ENCODE peak calls at places on chromosomes 7 and 10, in ten cellular contexts. One of them, this sample, is unnamed.

GRCh38 chr10:102642553-102643345 is 1.5 kb upstream of the TRIM8 start:
- DNase-seq in tibial nerve: peak
- DNase-seq in GM06990: peak
- DNase-seq in OCI-LY7: peak
- DNase-seq in sigmoid colon: peak
- DNase-seq in fibroblast of lung: peak
- DNase-seq in heart right ventricle: peak
- DNase-seq in pancreas: peak
- DNase-seq in CD8-positive, alpha-beta T cell: peak
- DNase-seq in neural progenitor cell: peak
- DNase-seq in this sample: no peak

GRCh38 chr7:26439502-26440252 is 148.0 kb downstream of the SNX10 start:
- DNase-seq in tibial nerve: no peak
- DNase-seq in GM06990: no peak
- DNase-seq in OCI-LY7: no peak
- DNase-seq in sigmoid colon: no peak
- DNase-seq in fibroblast of lung: no peak
- DNase-seq in heart right ventricle: no peak
- DNase-seq in pancreas: no peak
- DNase-seq in CD8-positive, alpha-beta T cell: no peak
- DNase-seq in neural progenitor cell: peak
- DNase-seq in this sample: no peak

GRCh38 chr7:7703427-7703826 is 15.0 kb downstream of the RPA3 start:
- DNase-seq in tibial nerve: no peak
- DNase-seq in GM06990: no peak
- DNase-seq in OCI-LY7: no peak
- DNase-seq in sigmoid colon: no peak
- DNase-seq in fibroblast of lung: no peak
- DNase-seq in heart right ventricle: no peak
- DNase-seq in pancreas: no peak
- DNase-seq in CD8-positive, alpha-beta T cell: no peak
- DNase-seq in neural progenitor cell: no peak
- DNase-seq in this sample: no peak

GRCh38 chr7:145534301-145534700 is 582.3 kb upstream of the CNTNAP2 start:
- DNase-seq in tibial nerve: no peak
- DNase-seq in GM06990: no peak
- DNase-seq in OCI-LY7: no peak
- DNase-seq in sigmoid colon: no peak
- DNase-seq in fibroblast of lung: no peak
- DNase-seq in heart right ventricle: no peak
- DNase-seq in pancreas: no peak
- DNase-seq in CD8-positive, alpha-beta T cell: no peak
- DNase-seq in neural progenitor cell: no peak
- DNase-seq in this sample: no peak

GRCh38 chr10:47079177-47079580 is 168.0 kb downstream of the PTPN20 start:
- DNase-seq in tibial nerve: no peak
- DNase-seq in GM06990: no peak
- DNase-seq in OCI-LY7: no peak
- DNase-seq in sigmoid colon: no peak
- DNase-seq in fibroblast of lung: peak
- DNase-seq in heart right ventricle: no peak
- DNase-seq in pancreas: no peak
- DNase-seq in CD8-positive, alpha-beta T cell: no peak
- DNase-seq in neural progenitor cell: no peak
- DNase-seq in this sample: no peak

GRCh38 chr10:130493446-130494198 is 357.4 kb downstream of the GLRX3 start:
- DNase-seq in tibial nerve: no peak
- DNase-seq in GM06990: no peak
- DNase-seq in OCI-LY7: no peak
- DNase-seq in sigmoid colon: peak
- DNase-seq in fibroblast of lung: no peak
- DNase-seq in heart right ventricle: no peak
- DNase-seq in pancreas: peak
- DNase-seq in CD8-positive, alpha-beta T cell: no peak
- DNase-seq in neural progenitor cell: peak
- DNase-seq in this sample: peak

GRCh38 chr7:141748401-141748800 is 10.2 kb downstream of the SSBP1 start:
- DNase-seq in tibial nerve: no peak
- DNase-seq in GM06990: no peak
- DNase-seq in OCI-LY7: no peak
- DNase-seq in sigmoid colon: no peak
- DNase-seq in fibroblast of lung: peak
- DNase-seq in heart right ventricle: no peak
- DNase-seq in pancreas: no peak
- DNase-seq in CD8-positive, alpha-beta T cell: no peak
- DNase-seq in neural progenitor cell: no peak
- DNase-seq in this sample: no peak

GRCh38 chr10:42488416-42488815 is 150.0 kb downstream of the ZNF33B start:
- DNase-seq in tibial nerve: no peak
- DNase-seq in GM06990: no peak
- DNase-seq in OCI-LY7: no peak
- DNase-seq in sigmoid colon: no peak
- DNase-seq in fibroblast of lung: no peak
- DNase-seq in heart right ventricle: no peak
- DNase-seq in pancreas: no peak
- DNase-seq in CD8-positive, alpha-beta T cell: no peak
- DNase-seq in neural progenitor cell: no peak
- DNase-seq in this sample: no peak

GRCh38 chr10:3735175-3735574 is 49.8 kb downstream of the KLF6 start:
- DNase-seq in tibial nerve: no peak
- DNase-seq in GM06990: no peak
- DNase-seq in OCI-LY7: peak
- DNase-seq in sigmoid colon: no peak
- DNase-seq in fibroblast of lung: no peak
- DNase-seq in heart right ventricle: no peak
- DNase-seq in pancreas: no peak
- DNase-seq in CD8-positive, alpha-beta T cell: no peak
- DNase-seq in neural progenitor cell: peak
- DNase-seq in this sample: no peak

GRCh38 chr10:103917326-103918052 is 495 bp downstream of the STN1 start:
- DNase-seq in tibial nerve: peak
- DNase-seq in GM06990: no peak
- DNase-seq in OCI-LY7: peak
- DNase-seq in sigmoid colon: peak
- DNase-seq in fibroblast of lung: peak
- DNase-seq in heart right ventricle: peak
- DNase-seq in pancreas: peak
- DNase-seq in CD8-positive, alpha-beta T cell: no peak
- DNase-seq in neural progenitor cell: peak
- DNase-seq in this sample: peak

GRCh38 chr7:86372262-86372661 is 271.4 kb upstream of the GRM3 start:
- DNase-seq in tibial nerve: no peak
- DNase-seq in GM06990: no peak
- DNase-seq in OCI-LY7: no peak
- DNase-seq in sigmoid colon: no peak
- DNase-seq in fibroblast of lung: no peak
- DNase-seq in heart right ventricle: no peak
- DNase-seq in pancreas: no peak
- DNase-seq in CD8-positive, alpha-beta T cell: no peak
- DNase-seq in neural progenitor cell: no peak
- DNase-seq in this sample: no peak

GRCh38 chr7:31443457-31443856 is 70.4 kb upstream of the ITPRID1 start:
- DNase-seq in tibial nerve: no peak
- DNase-seq in GM06990: no peak
- DNase-seq in OCI-LY7: peak
- DNase-seq in sigmoid colon: no peak
- DNase-seq in fibroblast of lung: peak
- DNase-seq in heart right ventricle: no peak
- DNase-seq in pancreas: no peak
- DNase-seq in CD8-positive, alpha-beta T cell: no peak
- DNase-seq in neural progenitor cell: peak
- DNase-seq in this sample: no peak

GRCh38 chr7:127251458-127252379 is 1.0 kb downstream of the GRM8 start:
- DNase-seq in tibial nerve: no peak
- DNase-seq in GM06990: peak
- DNase-seq in OCI-LY7: no peak
- DNase-seq in sigmoid colon: no peak
- DNase-seq in fibroblast of lung: no peak
- DNase-seq in heart right ventricle: no peak
- DNase-seq in pancreas: peak
- DNase-seq in CD8-positive, alpha-beta T cell: peak
- DNase-seq in neural progenitor cell: peak
- DNase-seq in this sample: no peak

GRCh38 chr10:3131098-3131497 is 41.5 kb downstream of the PITRM1 start:
- DNase-seq in tibial nerve: no peak
- DNase-seq in GM06990: no peak
- DNase-seq in OCI-LY7: no peak
- DNase-seq in sigmoid colon: no peak
- DNase-seq in fibroblast of lung: no peak
- DNase-seq in heart right ventricle: no peak
- DNase-seq in pancreas: peak
- DNase-seq in CD8-positive, alpha-beta T cell: no peak
- DNase-seq in neural progenitor cell: no peak
- DNase-seq in this sample: no peak

GRCh38 chr10:71726673-71727428 is 7.3 kb upstream of the C10orf105 start:
- DNase-seq in tibial nerve: no peak
- DNase-seq in GM06990: peak
- DNase-seq in OCI-LY7: peak
- DNase-seq in sigmoid colon: no peak
- DNase-seq in fibroblast of lung: no peak
- DNase-seq in heart right ventricle: no peak
- DNase-seq in pancreas: no peak
- DNase-seq in CD8-positive, alpha-beta T cell: peak
- DNase-seq in neural progenitor cell: no peak
- DNase-seq in this sample: no peak

GRCh38 chr7:94375713-94376112 is 19.0 kb upstream of the COL1A2 start:
- DNase-seq in tibial nerve: no peak
- DNase-seq in GM06990: no peak
- DNase-seq in OCI-LY7: no peak
- DNase-seq in sigmoid colon: peak
- DNase-seq in fibroblast of lung: peak
- DNase-seq in heart right ventricle: no peak
- DNase-seq in pancreas: no peak
- DNase-seq in CD8-positive, alpha-beta T cell: no peak
- DNase-seq in neural progenitor cell: no peak
- DNase-seq in this sample: no peak
- H3K4me3 ChIP-seq in tibial nerve: no peak
- H3K4me3 ChIP-seq in GM06990: no peak
- H3K4me3 ChIP-seq in OCI-LY7: no peak
- H3K4me3 ChIP-seq in sigmoid colon: no peak
- H3K4me3 ChIP-seq in fibroblast of lung: peak
- H3K4me3 ChIP-seq in heart right ventricle: peak
- H3K4me3 ChIP-seq in pancreas: no peak
- H3K4me3 ChIP-seq in CD8-positive, alpha-beta T cell: no peak
- H3K4me3 ChIP-seq in neural progenitor cell: peak
- H3K4me3 ChIP-seq in this sample: peak

GRCh38 chr7:99287779-99288534 is 15.3 kb downstream of the MYH16 start:
- DNase-seq in tibial nerve: no peak
- DNase-seq in GM06990: no peak
- DNase-seq in OCI-LY7: no peak
- DNase-seq in sigmoid colon: no peak
- DNase-seq in fibroblast of lung: no peak
- DNase-seq in heart right ventricle: no peak
- DNase-seq in pancreas: no peak
- DNase-seq in CD8-positive, alpha-beta T cell: no peak
- DNase-seq in neural progenitor cell: no peak
- DNase-seq in this sample: no peak
- H3K4me3 ChIP-seq in tibial nerve: no peak
- H3K4me3 ChIP-seq in GM06990: no peak
- H3K4me3 ChIP-seq in OCI-LY7: no peak
- H3K4me3 ChIP-seq in sigmoid colon: no peak
- H3K4me3 ChIP-seq in fibroblast of lung: no peak
- H3K4me3 ChIP-seq in heart right ventricle: no peak
- H3K4me3 ChIP-seq in pancreas: no peak
- H3K4me3 ChIP-seq in CD8-positive, alpha-beta T cell: no peak
- H3K4me3 ChIP-seq in neural progenitor cell: no peak
- H3K4me3 ChIP-seq in this sample: no peak

GRCh38 chr7:921581-922333 is 32.7 kb downstream of the ADAP1 start:
- DNase-seq in tibial nerve: peak
- DNase-seq in GM06990: peak
- DNase-seq in OCI-LY7: no peak
- DNase-seq in sigmoid colon: peak
- DNase-seq in fibroblast of lung: no peak
- DNase-seq in heart right ventricle: no peak
- DNase-seq in pancreas: peak
- DNase-seq in CD8-positive, alpha-beta T cell: peak
- DNase-seq in neural progenitor cell: no peak
- DNase-seq in this sample: peak

GRCh38 chr7:921071-921461 is 33.4 kb downstream of the ADAP1 start:
- DNase-seq in tibial nerve: no peak
- DNase-seq in GM06990: peak
- DNase-seq in OCI-LY7: no peak
- DNase-seq in sigmoid colon: no peak
- DNase-seq in fibroblast of lung: no peak
- DNase-seq in heart right ventricle: no peak
- DNase-seq in pancreas: peak
- DNase-seq in CD8-positive, alpha-beta T cell: peak
- DNase-seq in neural progenitor cell: no peak
- DNase-seq in this sample: no peak

GRCh38 chr7:923108-924041 is 31.1 kb downstream of the ADAP1 start:
- DNase-seq in tibial nerve: peak
- DNase-seq in GM06990: peak
- DNase-seq in OCI-LY7: peak
- DNase-seq in sigmoid colon: peak
- DNase-seq in fibroblast of lung: peak
- DNase-seq in heart right ventricle: peak
- DNase-seq in pancreas: peak
- DNase-seq in CD8-positive, alpha-beta T cell: peak
- DNase-seq in neural progenitor cell: no peak
- DNase-seq in this sample: peak

GRCh38 chr7:920351-921070 is 34.0 kb downstream of the ADAP1 start:
- DNase-seq in tibial nerve: peak
- DNase-seq in GM06990: peak
- DNase-seq in OCI-LY7: no peak
- DNase-seq in sigmoid colon: peak
- DNase-seq in fibroblast of lung: no peak
- DNase-seq in heart right ventricle: no peak
- DNase-seq in pancreas: peak
- DNase-seq in CD8-positive, alpha-beta T cell: peak
- DNase-seq in neural progenitor cell: no peak
- DNase-seq in this sample: peak

GRCh38 chr7:922334-923107 is 32.0 kb downstream of the ADAP1 start:
- DNase-seq in tibial nerve: peak
- DNase-seq in GM06990: peak
- DNase-seq in OCI-LY7: no peak
- DNase-seq in sigmoid colon: peak
- DNase-seq in fibroblast of lung: no peak
- DNase-seq in heart right ventricle: no peak
- DNase-seq in pancreas: peak
- DNase-seq in CD8-positive, alpha-beta T cell: peak
- DNase-seq in neural progenitor cell: no peak
- DNase-seq in this sample: no peak
- H3K4me3 ChIP-seq in tibial nerve: peak
- H3K4me3 ChIP-seq in GM06990: peak
- H3K4me3 ChIP-seq in OCI-LY7: peak
- H3K4me3 ChIP-seq in sigmoid colon: no peak
- H3K4me3 ChIP-seq in fibroblast of lung: no peak
- H3K4me3 ChIP-seq in heart right ventricle: no peak
- H3K4me3 ChIP-seq in pancreas: no peak
- H3K4me3 ChIP-seq in CD8-positive, alpha-beta T cell: peak
- H3K4me3 ChIP-seq in neural progenitor cell: no peak
- H3K4me3 ChIP-seq in this sample: peak

GRCh38 chr7:44749992-44750391 is 1.3 kb downstream of the ZMIZ2 start:
- DNase-seq in tibial nerve: no peak
- DNase-seq in GM06990: no peak
- DNase-seq in OCI-LY7: no peak
- DNase-seq in sigmoid colon: no peak
- DNase-seq in fibroblast of lung: no peak
- DNase-seq in heart right ventricle: no peak
- DNase-seq in pancreas: no peak
- DNase-seq in CD8-positive, alpha-beta T cell: no peak
- DNase-seq in neural progenitor cell: no peak
- DNase-seq in this sample: no peak
- H3K4me3 ChIP-seq in tibial nerve: peak
- H3K4me3 ChIP-seq in GM06990: peak
- H3K4me3 ChIP-seq in OCI-LY7: peak
- H3K4me3 ChIP-seq in sigmoid colon: no peak
- H3K4me3 ChIP-seq in fibroblast of lung: peak
- H3K4me3 ChIP-seq in heart right ventricle: peak
- H3K4me3 ChIP-seq in pancreas: peak
- H3K4me3 ChIP-seq in CD8-positive, alpha-beta T cell: peak
- H3K4me3 ChIP-seq in neural progenitor cell: peak
- H3K4me3 ChIP-seq in this sample: peak